ENCODE peak calls at places on chromosome 12, in seven cellular contexts. One of them, this sample, is unnamed.

GRCh38 chr12:54131641-54132280 is 57.0 kb downstream of the SMUG1 start:
- DNase-seq in CD8-positive, alpha-beta memory T cell: no peak
- DNase-seq in stomach: peak
- DNase-seq in epithelial cell of esophagus: no peak
- DNase-seq in Right ventricle myocardium inferior: no peak
- DNase-seq in HuH-7.5: no peak
- DNase-seq in omental fat pad: no peak
- DNase-seq in this sample: no peak

GRCh38 chr12:67592228-67593011 is 56.1 kb upstream of the DYRK2 start:
- DNase-seq in CD8-positive, alpha-beta memory T cell: peak
- DNase-seq in stomach: no peak
- DNase-seq in epithelial cell of esophagus: peak
- DNase-seq in Right ventricle myocardium inferior: no peak
- DNase-seq in HuH-7.5: no peak
- DNase-seq in omental fat pad: no peak
- DNase-seq in this sample: peak

GRCh38 chr12:51307655-51308593 is 16.1 kb downstream of the BIN2 start:
- DNase-seq in CD8-positive, alpha-beta memory T cell: peak
- DNase-seq in stomach: no peak
- DNase-seq in epithelial cell of esophagus: peak
- DNase-seq in Right ventricle myocardium inferior: no peak
- DNase-seq in HuH-7.5: no peak
- DNase-seq in omental fat pad: no peak
- DNase-seq in this sample: no peak

GRCh38 chr12:94831081-94831747 is 172.3 kb downstream of the NDUFA12 start:
- DNase-seq in CD8-positive, alpha-beta memory T cell: peak
- DNase-seq in stomach: no peak
- DNase-seq in epithelial cell of esophagus: no peak
- DNase-seq in Right ventricle myocardium inferior: no peak
- DNase-seq in HuH-7.5: no peak
- DNase-seq in omental fat pad: no peak
- DNase-seq in this sample: peak

GRCh38 chr12:4819654-4820053 is 90.1 kb upstream of the KCNA1 start:
- DNase-seq in CD8-positive, alpha-beta memory T cell: no peak
- DNase-seq in stomach: no peak
- DNase-seq in epithelial cell of esophagus: no peak
- DNase-seq in Right ventricle myocardium inferior: no peak
- DNase-seq in HuH-7.5: no peak
- DNase-seq in omental fat pad: no peak
- DNase-seq in this sample: peak

GRCh38 chr12:2566161-2566560 is 228.6 kb upstream of the FKBP4 start:
- DNase-seq in CD8-positive, alpha-beta memory T cell: no peak
- DNase-seq in stomach: no peak
- DNase-seq in epithelial cell of esophagus: no peak
- DNase-seq in Right ventricle myocardium inferior: no peak
- DNase-seq in HuH-7.5: no peak
- DNase-seq in omental fat pad: no peak
- DNase-seq in this sample: no peak

GRCh38 chr12:30796891-30797371 is 42.2 kb upstream of the CAPRIN2 start:
- DNase-seq in CD8-positive, alpha-beta memory T cell: peak
- DNase-seq in stomach: no peak
- DNase-seq in epithelial cell of esophagus: peak
- DNase-seq in Right ventricle myocardium inferior: no peak
- DNase-seq in HuH-7.5: peak
- DNase-seq in omental fat pad: no peak
- DNase-seq in this sample: no peak

GRCh38 chr12:43038991-43039390 is 449.4 kb upstream of the PRICKLE1 start:
- DNase-seq in CD8-positive, alpha-beta memory T cell: no peak
- DNase-seq in stomach: no peak
- DNase-seq in epithelial cell of esophagus: no peak
- DNase-seq in Right ventricle myocardium inferior: no peak
- DNase-seq in HuH-7.5: no peak
- DNase-seq in omental fat pad: no peak
- DNase-seq in this sample: no peak

GRCh38 chr12:58166643-58167042 is 225.3 kb downstream of the ATP23 start:
- DNase-seq in CD8-positive, alpha-beta memory T cell: no peak
- DNase-seq in stomach: no peak
- DNase-seq in epithelial cell of esophagus: no peak
- DNase-seq in Right ventricle myocardium inferior: no peak
- DNase-seq in HuH-7.5: no peak
- DNase-seq in omental fat pad: no peak
- DNase-seq in this sample: no peak